ENCODE peak calls at places on chromosomes 11 and 22, in seven cellular contexts. One of them, this sample, is unnamed.

GRCh38 chr11:116412118-116412889 is 360.5 kb downstream of the BUD13 start:
- DNase-seq in cardiac muscle cell: no peak
- DNase-seq in AG10803: no peak
- DNase-seq in heart left ventricle: no peak
- DNase-seq in neural progenitor cell: no peak
- DNase-seq in uterus: no peak
- DNase-seq in heart right ventricle: no peak
- DNase-seq in this sample: no peak

GRCh38 chr11:113057038-113057437 is 95.8 kb downstream of the NCAM1 start:
- DNase-seq in cardiac muscle cell: no peak
- DNase-seq in heart right ventricle: no peak
- DNase-seq in neural progenitor cell: no peak
- DNase-seq in uterus: no peak
- DNase-seq in AG10803: no peak
- DNase-seq in heart left ventricle: no peak
- DNase-seq in this sample: no peak

GRCh38 chr11:129853508-129854228 is 38.0 kb downstream of the TMEM45B start:
- DNase-seq in uterus: peak
- DNase-seq in heart left ventricle: no peak
- DNase-seq in cardiac muscle cell: peak
- DNase-seq in heart right ventricle: peak
- DNase-seq in AG10803: no peak
- DNase-seq in neural progenitor cell: no peak
- DNase-seq in this sample: no peak

GRCh38 chr11:116791813-116792143 is at the start of gene APOA5:
- DNase-seq in heart left ventricle: no peak
- DNase-seq in cardiac muscle cell: no peak
- DNase-seq in heart right ventricle: no peak
- DNase-seq in neural progenitor cell: no peak
- DNase-seq in AG10803: no peak
- DNase-seq in uterus: no peak
- DNase-seq in this sample: no peak

GRCh38 chr11:22634897-22635629 is 9.4 kb upstream of the FANCF start:
- DNase-seq in neural progenitor cell: no peak
- DNase-seq in heart left ventricle: peak
- DNase-seq in heart right ventricle: no peak
- DNase-seq in cardiac muscle cell: peak
- DNase-seq in AG10803: no peak
- DNase-seq in uterus: no peak
- DNase-seq in this sample: no peak

GRCh38 chr11:67120881-67121710 is 2.0 kb downstream of the KDM2A start:
- DNase-seq in uterus: no peak
- DNase-seq in cardiac muscle cell: peak
- DNase-seq in heart left ventricle: no peak
- DNase-seq in neural progenitor cell: no peak
- DNase-seq in heart right ventricle: peak
- DNase-seq in AG10803: peak
- DNase-seq in this sample: no peak

GRCh38 chr11:112925516-112926310 is 35.5 kb upstream of the NCAM1 start:
- DNase-seq in neural progenitor cell: no peak
- DNase-seq in AG10803: no peak
- DNase-seq in heart left ventricle: no peak
- DNase-seq in cardiac muscle cell: no peak
- DNase-seq in heart right ventricle: no peak
- DNase-seq in uterus: no peak
- DNase-seq in this sample: no peak

GRCh38 chr22:50356186-50356585 is 13.1 kb downstream of the PPP6R2 start:
- DNase-seq in neural progenitor cell: no peak
- DNase-seq in heart left ventricle: no peak
- DNase-seq in AG10803: no peak
- DNase-seq in cardiac muscle cell: no peak
- DNase-seq in heart right ventricle: no peak
- DNase-seq in uterus: no peak
- DNase-seq in this sample: no peak

GRCh38 chr11:46338988-46339666 is 8.1 kb upstream of the DGKZ start:
- DNase-seq in uterus: no peak
- DNase-seq in cardiac muscle cell: no peak
- DNase-seq in neural progenitor cell: peak
- DNase-seq in AG10803: no peak
- DNase-seq in heart right ventricle: no peak
- DNase-seq in heart left ventricle: peak
- DNase-seq in this sample: no peak

GRCh38 chr11:115164774-115165173 is 339.4 kb downstream of the CADM1 start:
- DNase-seq in heart right ventricle: no peak
- DNase-seq in cardiac muscle cell: no peak
- DNase-seq in AG10803: peak
- DNase-seq in neural progenitor cell: no peak
- DNase-seq in uterus: no peak
- DNase-seq in heart left ventricle: no peak
- DNase-seq in this sample: no peak

GRCh38 chr11:2305140-2305861 is 3.5 kb downstream of the TSPAN32 start:
- DNase-seq in uterus: peak
- DNase-seq in cardiac muscle cell: peak
- DNase-seq in heart right ventricle: peak
- DNase-seq in neural progenitor cell: peak
- DNase-seq in AG10803: peak
- DNase-seq in heart left ventricle: peak
- DNase-seq in this sample: no peak

GRCh38 chr22:31119026-31119717 is 3.6 kb upstream of the INPP5J start:
- DNase-seq in AG10803: no peak
- DNase-seq in heart right ventricle: peak
- DNase-seq in cardiac muscle cell: no peak
- DNase-seq in uterus: no peak
- DNase-seq in neural progenitor cell: no peak
- DNase-seq in heart left ventricle: peak
- DNase-seq in this sample: no peak

GRCh38 chr11:47004595-47005033 is 68.1 kb downstream of the CSTPP1 start:
- DNase-seq in AG10803: peak
- DNase-seq in heart left ventricle: peak
- DNase-seq in cardiac muscle cell: peak
- DNase-seq in heart right ventricle: peak
- DNase-seq in uterus: peak
- DNase-seq in neural progenitor cell: no peak
- DNase-seq in this sample: no peak

GRCh38 chr11:41309716-41310115 is 149.7 kb downstream of the LRRC4C start:
- DNase-seq in heart left ventricle: no peak
- DNase-seq in neural progenitor cell: peak
- DNase-seq in heart right ventricle: no peak
- DNase-seq in uterus: no peak
- DNase-seq in cardiac muscle cell: no peak
- DNase-seq in AG10803: no peak
- DNase-seq in this sample: no peak

GRCh38 chr11:94732617-94733292 is 35.4 kb upstream of the AMOTL1 start:
- DNase-seq in heart left ventricle: peak
- DNase-seq in uterus: peak
- DNase-seq in heart right ventricle: peak
- DNase-seq in AG10803: peak
- DNase-seq in cardiac muscle cell: peak
- DNase-seq in neural progenitor cell: no peak
- DNase-seq in this sample: no peak

GRCh38 chr11:103988595-103988969 is 47.9 kb upstream of the DDI1 start:
- DNase-seq in AG10803: peak
- DNase-seq in neural progenitor cell: no peak
- DNase-seq in heart left ventricle: no peak
- DNase-seq in heart right ventricle: no peak
- DNase-seq in cardiac muscle cell: peak
- DNase-seq in uterus: no peak
- DNase-seq in this sample: no peak

GRCh38 chr11:32858731-32859130 is 29.0 kb downstream of the PRRG4 start:
- DNase-seq in heart right ventricle: no peak
- DNase-seq in cardiac muscle cell: no peak
- DNase-seq in uterus: no peak
- DNase-seq in heart left ventricle: no peak
- DNase-seq in AG10803: no peak
- DNase-seq in neural progenitor cell: no peak
- DNase-seq in this sample: no peak

GRCh38 chr11:17648528-17648927 is 70.8 kb upstream of the MYOD1 start:
- DNase-seq in cardiac muscle cell: no peak
- DNase-seq in neural progenitor cell: no peak
- DNase-seq in heart left ventricle: no peak
- DNase-seq in AG10803: no peak
- DNase-seq in uterus: no peak
- DNase-seq in heart right ventricle: no peak
- DNase-seq in this sample: no peak

GRCh38 chr11:24239016-24239720 is 257.7 kb upstream of the LUZP2 start:
- DNase-seq in neural progenitor cell: no peak
- DNase-seq in heart right ventricle: no peak
- DNase-seq in AG10803: peak
- DNase-seq in heart left ventricle: no peak
- DNase-seq in cardiac muscle cell: peak
- DNase-seq in uterus: no peak
- DNase-seq in this sample: no peak

GRCh38 chr11:29629281-29629680 is 387.5 kb downstream of the KCNA4 start:
- DNase-seq in uterus: no peak
- DNase-seq in cardiac muscle cell: peak
- DNase-seq in heart left ventricle: no peak
- DNase-seq in neural progenitor cell: peak
- DNase-seq in heart right ventricle: no peak
- DNase-seq in AG10803: peak
- DNase-seq in this sample: no peak

DNA sequence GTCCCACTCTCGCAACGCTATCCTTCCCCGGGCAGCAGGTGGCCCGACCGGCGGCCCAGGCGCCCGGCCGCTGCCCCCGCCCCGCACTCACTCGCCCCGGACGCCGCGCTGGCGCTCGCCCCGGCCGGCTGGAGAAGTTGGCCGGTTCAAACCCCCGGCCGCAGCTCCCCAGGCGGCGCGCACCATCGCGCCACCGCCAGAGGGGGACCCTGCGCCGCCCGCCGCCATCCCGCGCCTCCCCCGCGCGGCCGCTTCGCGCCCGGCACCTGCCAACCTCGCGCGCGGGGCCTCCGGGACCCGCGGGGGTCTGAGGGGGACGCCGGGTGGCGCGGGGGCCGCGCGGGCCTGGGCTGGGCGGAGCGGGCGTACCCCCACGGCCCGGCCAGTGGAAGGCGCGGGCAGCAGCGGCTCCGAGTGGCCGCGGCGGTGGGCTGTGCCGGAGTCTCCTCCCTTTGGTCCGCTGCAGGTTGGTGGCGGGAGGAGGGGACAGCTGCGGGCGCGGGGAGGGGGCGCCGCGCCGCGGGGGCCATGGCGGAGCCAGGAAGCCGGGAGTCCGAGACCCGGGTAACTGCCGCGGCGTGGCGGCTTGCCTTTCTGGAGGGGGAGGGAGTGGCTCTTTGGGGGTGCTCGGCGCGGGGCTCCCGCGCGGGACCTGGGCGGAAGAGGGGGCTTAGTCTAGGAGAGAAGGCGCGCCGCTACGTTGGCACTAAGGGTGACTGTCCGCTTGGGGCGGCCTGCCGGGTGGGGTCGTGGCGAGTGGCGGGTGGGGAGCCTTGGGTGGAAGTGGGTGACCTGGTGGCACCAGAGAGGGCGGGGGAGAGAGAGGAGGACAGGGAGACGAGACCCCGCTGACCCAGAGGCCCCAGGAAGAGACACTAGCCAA is at the start of the genes MPST and TST:
- DNase-seq in uterus: peak
- DNase-seq in heart right ventricle: peak
- DNase-seq in heart left ventricle: peak
- DNase-seq in cardiac muscle cell: peak
- DNase-seq in AG10803: peak
- DNase-seq in neural progenitor cell: peak
- DNase-seq in this sample: peak
- TF ChIP-seq CTCF in uterus: peak
- TF ChIP-seq CTCF in heart right ventricle: no peak
- TF ChIP-seq CTCF in heart left ventricle: no peak
- TF ChIP-seq CTCF in cardiac muscle cell: no peak
- TF ChIP-seq CTCF in AG10803: no peak
- TF ChIP-seq CTCF in neural progenitor cell: peak
- TF ChIP-seq CTCF in this sample: no peak

GRCh38 chr11:70503878-70504240 is 105.5 kb downstream of the CTTN start:
- DNase-seq in heart left ventricle: no peak
- DNase-seq in heart right ventricle: no peak
- DNase-seq in uterus: no peak
- DNase-seq in AG10803: no peak
- DNase-seq in cardiac muscle cell: no peak
- DNase-seq in neural progenitor cell: no peak
- DNase-seq in this sample: no peak
- TF ChIP-seq CTCF in heart left ventricle: peak
- TF ChIP-seq CTCF in heart right ventricle: peak
- TF ChIP-seq CTCF in uterus: no peak
- TF ChIP-seq CTCF in AG10803: no peak
- TF ChIP-seq CTCF in cardiac muscle cell: no peak
- TF ChIP-seq CTCF in neural progenitor cell: peak
- TF ChIP-seq CTCF in this sample: peak

GRCh38 chr11:45178223-45178622 is 31.8 kb downstream of the PRDM11 start:
- DNase-seq in uterus: no peak
- DNase-seq in heart right ventricle: no peak
- DNase-seq in cardiac muscle cell: no peak
- DNase-seq in heart left ventricle: no peak
- DNase-seq in neural progenitor cell: no peak
- DNase-seq in AG10803: no peak
- DNase-seq in this sample: no peak
- TF ChIP-seq CTCF in uterus: no peak
- TF ChIP-seq CTCF in heart right ventricle: no peak
- TF ChIP-seq CTCF in cardiac muscle cell: no peak
- TF ChIP-seq CTCF in heart left ventricle: no peak
- TF ChIP-seq CTCF in neural progenitor cell: no peak
- TF ChIP-seq CTCF in AG10803: no peak
- TF ChIP-seq CTCF in this sample: no peak

GRCh38 chr11:105611837-105612480 is 2.1 kb downstream of the GRIA4 start:
- DNase-seq in neural progenitor cell: peak
- DNase-seq in heart right ventricle: no peak
- DNase-seq in AG10803: no peak
- DNase-seq in uterus: no peak
- DNase-seq in cardiac muscle cell: no peak
- DNase-seq in heart left ventricle: no peak
- DNase-seq in this sample: no peak

GRCh38 chr11:105609832-105610781 is at the start of gene GRIA4:
- DNase-seq in heart right ventricle: no peak
- DNase-seq in AG10803: peak
- DNase-seq in heart left ventricle: peak
- DNase-seq in cardiac muscle cell: peak
- DNase-seq in neural progenitor cell: peak
- DNase-seq in uterus: peak
- DNase-seq in this sample: no peak

GRCh38 chr11:105610796-105611361 is 1.0 kb downstream of the GRIA4 start:
- DNase-seq in heart right ventricle: no peak
- DNase-seq in cardiac muscle cell: no peak
- DNase-seq in neural progenitor cell: peak
- DNase-seq in heart left ventricle: no peak
- DNase-seq in uterus: no peak
- DNase-seq in AG10803: no peak
- DNase-seq in this sample: no peak

GRCh38 chr11:105611414-105611813 is 1.5 kb downstream of the GRIA4 start:
- DNase-seq in heart right ventricle: no peak
- DNase-seq in neural progenitor cell: no peak
- DNase-seq in AG10803: no peak
- DNase-seq in uterus: no peak
- DNase-seq in cardiac muscle cell: no peak
- DNase-seq in heart left ventricle: no peak
- DNase-seq in this sample: no peak

DNA sequence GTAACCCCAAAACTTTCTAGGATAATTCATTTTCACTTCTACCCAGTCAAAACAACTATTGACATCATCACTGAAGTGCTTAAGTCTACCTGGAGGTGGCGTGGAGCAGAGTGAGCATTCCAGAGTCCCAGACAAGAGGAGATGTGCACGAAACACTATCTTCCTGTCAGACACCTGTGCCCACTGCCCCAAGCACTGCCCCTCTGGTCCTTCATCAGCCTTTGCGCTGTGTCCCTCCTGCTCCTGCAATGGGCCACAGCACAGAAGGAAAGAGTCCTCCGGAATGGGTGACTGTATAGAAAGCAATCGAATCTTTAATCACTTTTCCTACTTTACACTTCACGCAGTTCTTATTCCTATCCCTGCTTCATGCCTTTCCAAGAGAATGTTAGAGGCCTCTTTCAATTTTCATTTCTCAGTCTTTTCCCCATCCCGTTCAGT is 512 bp upstream of the GRIA4 start:
- DNase-seq in neural progenitor cell: peak
- DNase-seq in heart left ventricle: no peak
- DNase-seq in heart right ventricle: no peak
- DNase-seq in uterus: no peak
- DNase-seq in AG10803: no peak
- DNase-seq in cardiac muscle cell: peak
- DNase-seq in this sample: no peak
- TF ChIP-seq CTCF in neural progenitor cell: peak
- TF ChIP-seq CTCF in heart left ventricle: no peak
- TF ChIP-seq CTCF in heart right ventricle: no peak
- TF ChIP-seq CTCF in uterus: no peak
- TF ChIP-seq CTCF in AG10803: peak
- TF ChIP-seq CTCF in cardiac muscle cell: peak
- TF ChIP-seq CTCF in this sample: peak